ENCODE peak calls at places on chromosome 17, in nine cellular contexts. Y is GM23248; F is mucosa of descending colon; C is left lung; V is tibial artery; W is SJSA1; G is CD8-positive, alpha-beta T cell; P is neural progenitor cell; R is suprapubic skin. J is an unnamed sample. For H3K4me1, the result is how much of the 10 kb centered on the place peaks cover.

GRCh38 chr17:57881143-57881542 is 31.3 kb upstream of the MRPS23 start:
- DNase-seq in Y (peak), F (no peak), C (peak), V (no peak), W (peak), G (no peak), P (no peak), R (no peak), J (no peak)

GRCh38 chr17:3008336-3009279 is 54.8 kb downstream of the OR1D5 start:
- DNase-seq in Y (no peak), F (peak), C (peak), V (no peak), W (no peak), G (no peak), P (no peak), R (no peak), J (no peak)

GRCh38 chr17:732788-733720 is 658 bp downstream of the TLCD3A start:
- DNase-seq in Y (peak), F (peak), C (peak), V (no peak), W (peak), G (peak), P (peak), R (no peak), J (no peak)

GRCh38 chr17:14604920-14605599 is 304.2 kb downstream of the HS3ST3B1 start:
- DNase-seq in Y (no peak), F (no peak), C (no peak), V (peak), W (no peak), G (no peak), P (no peak), R (no peak), J (peak)

GRCh38 chr17:13582776-13583414 is 18.8 kb downstream of the HS3ST3A1 start:
- DNase-seq in Y (no peak), F (no peak), C (no peak), V (no peak), W (peak), G (no peak), P (no peak), R (no peak), J (no peak)

GRCh38 chr17:6327007-6327406 is 107.9 kb downstream of the AIPL1 start:
- DNase-seq in Y (no peak), F (no peak), C (no peak), V (no peak), W (no peak), G (no peak), P (peak), R (no peak), J (peak)

GRCh38 chr17:28133562-28133970 is 91.1 kb downstream of the NLK start:
- DNase-seq in Y (peak), F (no peak), C (no peak), V (no peak), W (peak), G (no peak), P (no peak), R (no peak), J (no peak)

GRCh38 chr17:73189417-73190099 is 3.3 kb upstream of the COG1 start:
- DNase-seq in Y (peak), F (no peak), C (no peak), V (no peak), W (no peak), G (no peak), P (peak), R (no peak), J (no peak)

GRCh38 chr17:329794-330420 is 22.7 kb downstream of the RPH3AL start:
- DNase-seq in Y (no peak), F (peak), C (peak), V (no peak), W (no peak), G (no peak), P (no peak), R (no peak), J (no peak)

GRCh38 chr17:82300228-82300627 is 17.2 kb downstream of the CD7 start:
- DNase-seq in Y (no peak), F (no peak), C (peak), V (no peak), W (no peak), G (no peak), P (no peak), R (no peak), J (no peak)

GRCh38 chr17:41322903-41323895 is 7.7 kb upstream of the KRTAP17-1 start:
- DNase-seq in Y (no peak), F (no peak), C (no peak), V (no peak), W (no peak), G (no peak), P (no peak), R (no peak), J (no peak)

GRCh38 chr17:28071891-28072606 is 29.6 kb downstream of the NLK start:
- DNase-seq in Y (no peak), F (no peak), C (no peak), V (no peak), W (no peak), G (no peak), P (no peak), R (no peak), J (no peak)

GRCh38 chr17:65278050-65278819 is 141.1 kb downstream of the RGS9 start:
- DNase-seq in Y (peak), F (peak), C (no peak), V (no peak), W (peak), G (peak), P (peak), R (no peak), J (no peak)

GRCh38 chr17:81566461-81567126 is 14.4 kb upstream of the FAAP100 start:
- DNase-seq in Y (peak), F (peak), C (peak), V (peak), W (peak), G (no peak), P (no peak), R (no peak), J (no peak)

GRCh38 chr17:39225974-39226683 is 384 bp upstream of the STAC2 start:
- DNase-seq in Y (peak), F (peak), C (no peak), V (peak), W (no peak), G (peak), P (peak), R (no peak), J (no peak)

GRCh38 chr17:50588391-50589111 is 28.0 kb downstream of the CACNA1G start:
- DNase-seq in Y (peak), F (no peak), C (no peak), V (no peak), W (no peak), G (no peak), P (no peak), R (no peak), J (no peak)

GRCh38 chr17:81388612-81389367 is 6.5 kb upstream of the BAHCC1 start:
- DNase-seq in Y (no peak), F (peak), C (no peak), V (no peak), W (no peak), G (no peak), P (peak), R (no peak), J (no peak)

GRCh38 chr17:83196088-83196765 is 116.8 kb downstream of the METRNL start:
- DNase-seq in Y (peak), F (no peak), C (peak), V (peak), W (no peak), G (no peak), P (no peak), R (peak), J (no peak)

GRCh38 chr17:9009737-9010136 is 11.6 kb upstream of the NTN1 start:
- DNase-seq in Y (no peak), F (no peak), C (no peak), V (peak), W (no peak), G (no peak), P (no peak), R (no peak), J (no peak)

GRCh38 chr17:77184474-77184873 is 43.7 kb downstream of the SEC14L1 start:
- DNase-seq in Y (peak), F (no peak), C (no peak), V (no peak), W (no peak), G (no peak), P (no peak), R (no peak), J (no peak)
- H3K4me1 ChIP-seq in Y (under half), F (under half), C (under half), V (under half), W (under half), G (half or more), P (under half), R (under half), J (under half)

GRCh38 chr17:77830816-77831490 is 127.5 kb upstream of the TNRC6C start:
- DNase-seq in Y (no peak), F (no peak), C (peak), V (peak), W (no peak), G (no peak), P (no peak), R (peak), J (no peak)
- H3K4me1 ChIP-seq in Y (under half), F (under half), C (under half), V (under half), W (under half), G (under half), P (under half), R (under half), J (under half)

DNA sequence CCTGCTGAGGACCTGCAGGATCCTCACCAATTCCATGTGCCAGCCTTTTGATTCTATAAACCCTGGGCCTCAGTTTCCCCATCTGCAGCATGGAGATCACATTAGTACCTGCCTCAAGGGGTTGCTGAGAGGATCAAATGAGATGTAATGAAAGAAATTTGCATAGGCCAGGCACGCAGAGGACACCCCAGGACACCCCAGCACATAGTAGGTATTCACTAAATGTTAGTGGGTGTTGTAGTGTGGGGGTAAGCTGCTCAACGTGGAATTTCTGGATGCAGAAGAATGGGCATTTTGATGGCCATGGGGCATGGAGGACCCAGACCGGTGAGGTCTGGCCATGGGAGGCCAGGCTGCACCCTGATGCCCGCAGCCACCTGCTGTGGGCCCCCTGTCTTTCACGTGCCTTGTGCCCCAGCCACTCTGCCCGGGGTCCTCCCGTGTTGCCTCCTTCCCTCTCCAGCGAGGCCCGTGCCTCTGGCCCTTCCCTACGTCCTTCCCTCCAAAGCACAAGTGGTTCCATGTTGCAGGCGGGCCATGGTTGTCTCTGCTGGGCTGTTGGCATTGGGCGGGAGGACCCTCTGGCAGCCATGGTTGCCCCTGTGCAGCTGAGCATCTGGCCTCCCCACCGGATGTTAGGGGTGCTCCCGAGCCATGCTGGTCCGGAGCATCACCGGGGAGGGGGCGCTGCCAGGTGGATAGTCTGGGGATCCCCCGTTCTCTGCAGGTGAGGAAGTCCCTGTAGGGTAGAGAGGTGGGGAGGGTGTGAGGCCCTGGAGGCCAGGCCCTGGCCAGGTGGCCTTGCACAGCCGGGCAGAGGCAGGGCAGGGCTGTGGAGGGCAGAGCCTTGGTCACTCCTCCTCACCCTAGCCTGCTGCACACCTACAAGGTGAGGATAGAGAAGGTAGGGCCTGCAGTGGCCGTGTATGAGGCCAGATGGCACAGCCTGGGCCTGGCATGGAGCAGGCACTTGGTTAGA is 8.6 kb downstream of the MAP2K3 start:
- DNase-seq in Y (no peak), F (no peak), C (peak), V (no peak), W (no peak), G (no peak), P (no peak), R (no peak), J (no peak)
- H3K4me1 ChIP-seq in Y (under half), F (under half), C (under half), V (under half), W (under half), G (under half), P (under half), R (under half), J (under half)

DNA sequence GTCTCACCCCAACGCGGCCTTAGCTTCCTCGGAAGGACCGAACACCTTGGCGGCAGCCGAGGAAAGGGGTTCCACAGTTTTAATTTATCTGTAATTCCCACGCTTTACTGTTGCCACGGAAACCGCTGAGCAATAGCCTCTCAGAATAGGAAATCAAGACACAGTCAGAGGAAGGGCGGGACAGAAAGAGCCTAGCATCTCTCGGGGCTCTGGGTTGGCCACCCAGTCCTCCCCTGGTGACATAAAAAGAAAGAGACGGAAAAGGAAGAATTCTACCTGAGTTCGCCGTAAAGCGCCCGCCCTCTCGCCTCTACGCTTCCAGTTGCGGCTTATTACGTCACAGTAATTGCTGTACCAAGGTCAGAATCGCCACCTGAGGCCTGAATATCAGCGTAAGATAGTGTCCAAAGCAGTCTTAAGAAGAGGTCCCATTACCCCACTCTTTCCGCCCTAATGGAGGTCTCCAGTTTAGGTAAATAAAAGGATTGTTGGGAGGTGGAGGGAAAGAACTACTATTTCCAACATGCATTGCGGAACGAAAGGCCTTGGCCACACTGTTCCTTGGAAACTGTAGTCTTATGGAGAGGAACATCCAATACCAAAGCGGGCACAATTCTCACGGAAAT is 761 bp upstream of the NBR1 start:
- DNase-seq in Y (peak), F (peak), C (peak), V (peak), W (peak), G (peak), P (peak), R (peak), J (peak)
- H3K4me1 ChIP-seq in Y (under half), F (under half), C (under half), V (under half), W (under half), G (under half), P (under half), R (half or more), J (under half)

DNA sequence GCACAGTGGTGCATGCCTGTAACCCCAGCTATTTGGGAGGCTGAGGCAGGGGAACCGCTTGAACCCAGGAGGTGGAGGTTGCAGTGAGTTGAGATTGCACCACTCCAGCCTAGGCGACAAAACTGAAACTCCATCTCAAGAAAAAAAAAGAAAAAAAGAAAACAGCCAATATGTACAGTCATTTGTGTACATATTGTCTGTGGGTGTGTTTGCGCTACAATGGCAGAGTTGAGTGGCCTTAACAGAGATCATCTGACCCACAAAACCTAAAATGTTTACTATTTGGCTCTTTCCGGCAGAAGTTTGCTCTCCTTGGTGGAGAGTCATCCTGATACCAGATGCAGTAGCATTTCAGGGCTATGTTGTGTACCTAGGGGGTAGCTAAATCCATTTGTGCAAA is 57.9 kb downstream of the ARSG start:
- DNase-seq in Y (no peak), F (no peak), C (no peak), V (no peak), W (no peak), G (no peak), P (no peak), R (no peak), J (no peak)
- H3K4me1 ChIP-seq in Y (under half), F (under half), C (under half), V (under half), W (under half), G (half or more), P (under half), R (under half), J (half or more)

J was measured in DND-41.